ENCODE peak calls at places on chromosomes 7 and 10, in eight cellular contexts. One of them, this sample, is unnamed.

GRCh38 chr7:131952365-131952764 is 395.9 kb upstream of the PODXL start:
- DNase-seq in endothelial cell: no peak
- DNase-seq in GM12865: no peak
- DNase-seq in dorsolateral prefrontal cortex: peak; percentile 32
- DNase-seq in brain microvascular endothelial cell: no peak
- DNase-seq in fibroblast of mammary gland: no peak
- DNase-seq in heart right ventricle: no peak
- DNase-seq in cardiac fibroblast: no peak
- DNase-seq in this sample: no peak

GRCh38 chr10:125161570-125162139 is 1.3 kb upstream of the CTBP2 start:
- DNase-seq in heart right ventricle: no peak
- DNase-seq in dorsolateral prefrontal cortex: no peak
- DNase-seq in brain microvascular endothelial cell: no peak
- DNase-seq in cardiac fibroblast: peak; percentile 66
- DNase-seq in GM12865: peak; percentile 20
- DNase-seq in endothelial cell: peak; percentile 37
- DNase-seq in fibroblast of mammary gland: peak; percentile 59
- DNase-seq in this sample: peak; percentile 85

GRCh38 chr7:112079671-112080070 is 126.5 kb downstream of the DOCK4 start:
- DNase-seq in fibroblast of mammary gland: no peak
- DNase-seq in GM12865: no peak
- DNase-seq in dorsolateral prefrontal cortex: no peak
- DNase-seq in heart right ventricle: no peak
- DNase-seq in cardiac fibroblast: peak; percentile 51
- DNase-seq in endothelial cell: no peak
- DNase-seq in brain microvascular endothelial cell: peak; percentile 20
- DNase-seq in this sample: no peak

GRCh38 chr7:41696323-41696916 is 6.5 kb downstream of the INHBA start:
- DNase-seq in brain microvascular endothelial cell: peak; percentile 83
- DNase-seq in GM12865: peak; percentile 38
- DNase-seq in dorsolateral prefrontal cortex: peak; percentile 71
- DNase-seq in cardiac fibroblast: peak; percentile 93
- DNase-seq in endothelial cell: peak; percentile 76
- DNase-seq in heart right ventricle: peak; percentile 79
- DNase-seq in fibroblast of mammary gland: peak; percentile 92
- DNase-seq in this sample: peak; percentile 89

GRCh38 chr10:133528845-133529575 is 1.8 kb downstream of the CYP2E1 start:
- DNase-seq in GM12865: no peak
- DNase-seq in endothelial cell: peak; percentile 34
- DNase-seq in dorsolateral prefrontal cortex: no peak
- DNase-seq in heart right ventricle: no peak
- DNase-seq in fibroblast of mammary gland: peak; percentile 10
- DNase-seq in brain microvascular endothelial cell: peak; percentile 4
- DNase-seq in cardiac fibroblast: no peak
- DNase-seq in this sample: no peak

GRCh38 chr7:121302214-121302745 is 26.5 kb upstream of the WNT16 start:
- DNase-seq in fibroblast of mammary gland: peak; percentile 79
- DNase-seq in heart right ventricle: no peak
- DNase-seq in dorsolateral prefrontal cortex: no peak
- DNase-seq in brain microvascular endothelial cell: peak; percentile 83
- DNase-seq in endothelial cell: no peak
- DNase-seq in GM12865: peak; percentile 77
- DNase-seq in cardiac fibroblast: peak; percentile 83
- DNase-seq in this sample: no peak

GRCh38 chr7:138396251-138397070 is 63.6 kb upstream of the TRIM24 start:
- DNase-seq in fibroblast of mammary gland: no peak
- DNase-seq in brain microvascular endothelial cell: no peak
- DNase-seq in dorsolateral prefrontal cortex: no peak
- DNase-seq in endothelial cell: no peak
- DNase-seq in cardiac fibroblast: no peak
- DNase-seq in GM12865: peak; percentile 9
- DNase-seq in heart right ventricle: no peak
- DNase-seq in this sample: no peak

GRCh38 chr10:28569506-28570159 is 36.7 kb downstream of the WAC start:
- DNase-seq in dorsolateral prefrontal cortex: no peak
- DNase-seq in endothelial cell: no peak
- DNase-seq in cardiac fibroblast: peak; percentile 42
- DNase-seq in GM12865: no peak
- DNase-seq in heart right ventricle: no peak
- DNase-seq in fibroblast of mammary gland: peak; percentile 56
- DNase-seq in brain microvascular endothelial cell: peak; percentile 30
- DNase-seq in this sample: no peak

GRCh38 chr7:18770154-18770807 is 274.7 kb downstream of the HDAC9 start:
- DNase-seq in brain microvascular endothelial cell: peak; percentile 84
- DNase-seq in fibroblast of mammary gland: peak; percentile 91
- DNase-seq in heart right ventricle: no peak
- DNase-seq in dorsolateral prefrontal cortex: no peak
- DNase-seq in cardiac fibroblast: peak; percentile 89
- DNase-seq in endothelial cell: no peak
- DNase-seq in GM12865: no peak
- DNase-seq in this sample: no peak

GRCh38 chr7:101743995-101744360 is 73.4 kb upstream of the CUX1 start:
- DNase-seq in fibroblast of mammary gland: no peak
- DNase-seq in heart right ventricle: no peak
- DNase-seq in brain microvascular endothelial cell: no peak
- DNase-seq in GM12865: no peak
- DNase-seq in cardiac fibroblast: no peak
- DNase-seq in dorsolateral prefrontal cortex: no peak
- DNase-seq in endothelial cell: peak; percentile 15
- DNase-seq in this sample: no peak

GRCh38 chr10:51000976-51001375 is 73.3 kb upstream of the PRKG1 start:
- DNase-seq in brain microvascular endothelial cell: peak; percentile 65
- DNase-seq in fibroblast of mammary gland: peak; percentile 36
- DNase-seq in heart right ventricle: peak; percentile 40
- DNase-seq in GM12865: no peak
- DNase-seq in dorsolateral prefrontal cortex: no peak
- DNase-seq in endothelial cell: no peak
- DNase-seq in cardiac fibroblast: peak; percentile 81
- DNase-seq in this sample: no peak

GRCh38 chr7:41148521-41148951 is 554.4 kb downstream of the INHBA start:
- DNase-seq in cardiac fibroblast: peak; percentile 94
- DNase-seq in GM12865: no peak
- DNase-seq in fibroblast of mammary gland: peak; percentile 96
- DNase-seq in heart right ventricle: no peak
- DNase-seq in endothelial cell: no peak
- DNase-seq in brain microvascular endothelial cell: peak; percentile 82
- DNase-seq in dorsolateral prefrontal cortex: no peak
- DNase-seq in this sample: no peak

GRCh38 chr7:30136339-30136738 is 1.6 kb downstream of the MTURN start:
- DNase-seq in fibroblast of mammary gland: no peak
- DNase-seq in brain microvascular endothelial cell: no peak
- DNase-seq in cardiac fibroblast: no peak
- DNase-seq in heart right ventricle: no peak
- DNase-seq in GM12865: no peak
- DNase-seq in dorsolateral prefrontal cortex: no peak
- DNase-seq in endothelial cell: no peak
- DNase-seq in this sample: no peak

GRCh38 chr10:69863580-69863979 is 61.9 kb downstream of the COL13A1 start:
- DNase-seq in cardiac fibroblast: peak; percentile 59
- DNase-seq in GM12865: no peak
- DNase-seq in endothelial cell: no peak
- DNase-seq in fibroblast of mammary gland: peak; percentile 54
- DNase-seq in brain microvascular endothelial cell: peak; percentile 41
- DNase-seq in dorsolateral prefrontal cortex: no peak
- DNase-seq in heart right ventricle: no peak
- DNase-seq in this sample: no peak

GRCh38 chr10:79446451-79447020 is 1.1 kb upstream of the ZCCHC24 start:
- DNase-seq in GM12865: no peak
- DNase-seq in heart right ventricle: peak; percentile 79
- DNase-seq in cardiac fibroblast: no peak
- DNase-seq in fibroblast of mammary gland: peak; percentile 48
- DNase-seq in dorsolateral prefrontal cortex: no peak
- DNase-seq in endothelial cell: peak; percentile 60
- DNase-seq in brain microvascular endothelial cell: no peak
- DNase-seq in this sample: no peak

GRCh38 chr7:1346851-1347250 is 112.4 kb downstream of the MICALL2 start:
- DNase-seq in endothelial cell: no peak
- DNase-seq in fibroblast of mammary gland: no peak
- DNase-seq in cardiac fibroblast: no peak
- DNase-seq in dorsolateral prefrontal cortex: no peak
- DNase-seq in heart right ventricle: no peak
- DNase-seq in brain microvascular endothelial cell: no peak
- DNase-seq in GM12865: no peak
- DNase-seq in this sample: no peak

GRCh38 chr10:3745582-3745981 is 39.4 kb downstream of the KLF6 start:
- DNase-seq in fibroblast of mammary gland: no peak
- DNase-seq in dorsolateral prefrontal cortex: no peak
- DNase-seq in heart right ventricle: no peak
- DNase-seq in endothelial cell: no peak
- DNase-seq in cardiac fibroblast: no peak
- DNase-seq in brain microvascular endothelial cell: no peak
- DNase-seq in GM12865: no peak
- DNase-seq in this sample: peak; percentile 36

GRCh38 chr7:23713285-23714235 is 3.5 kb downstream of the STK31 start:
- DNase-seq in fibroblast of mammary gland: peak; percentile 57
- DNase-seq in dorsolateral prefrontal cortex: no peak
- DNase-seq in heart right ventricle: no peak
- DNase-seq in endothelial cell: no peak
- DNase-seq in GM12865: no peak
- DNase-seq in cardiac fibroblast: peak; percentile 90
- DNase-seq in brain microvascular endothelial cell: peak; percentile 75
- DNase-seq in this sample: no peak

GRCh38 chr7:92722541-92722940 is 113.8 kb downstream of the CDK6 start:
- DNase-seq in brain microvascular endothelial cell: no peak
- DNase-seq in GM12865: no peak
- DNase-seq in endothelial cell: no peak
- DNase-seq in fibroblast of mammary gland: no peak
- DNase-seq in heart right ventricle: no peak
- DNase-seq in cardiac fibroblast: peak; percentile 36
- DNase-seq in dorsolateral prefrontal cortex: no peak
- DNase-seq in this sample: no peak

GRCh38 chr7:25066253-25066652 is 58.8 kb downstream of the CYCS start:
- DNase-seq in brain microvascular endothelial cell: no peak
- DNase-seq in cardiac fibroblast: no peak
- DNase-seq in heart right ventricle: no peak
- DNase-seq in endothelial cell: no peak
- DNase-seq in GM12865: no peak
- DNase-seq in dorsolateral prefrontal cortex: no peak
- DNase-seq in fibroblast of mammary gland: no peak
- DNase-seq in this sample: no peak

GRCh38 chr10:84049300-84050015 is 89.9 kb upstream of the GHITM start:
- DNase-seq in brain microvascular endothelial cell: no peak
- DNase-seq in endothelial cell: no peak
- DNase-seq in GM12865: no peak
- DNase-seq in fibroblast of mammary gland: no peak
- DNase-seq in dorsolateral prefrontal cortex: no peak
- DNase-seq in heart right ventricle: no peak
- DNase-seq in cardiac fibroblast: no peak
- DNase-seq in this sample: no peak
- TF ChIP-seq CTCF in brain microvascular endothelial cell: no peak
- TF ChIP-seq CTCF in endothelial cell: no peak
- TF ChIP-seq CTCF in GM12865: no peak
- TF ChIP-seq CTCF in fibroblast of mammary gland: no peak
- TF ChIP-seq CTCF in dorsolateral prefrontal cortex: no peak
- TF ChIP-seq CTCF in heart right ventricle: no peak
- TF ChIP-seq CTCF in cardiac fibroblast: no peak
- TF ChIP-seq CTCF in this sample: no peak

DNA sequence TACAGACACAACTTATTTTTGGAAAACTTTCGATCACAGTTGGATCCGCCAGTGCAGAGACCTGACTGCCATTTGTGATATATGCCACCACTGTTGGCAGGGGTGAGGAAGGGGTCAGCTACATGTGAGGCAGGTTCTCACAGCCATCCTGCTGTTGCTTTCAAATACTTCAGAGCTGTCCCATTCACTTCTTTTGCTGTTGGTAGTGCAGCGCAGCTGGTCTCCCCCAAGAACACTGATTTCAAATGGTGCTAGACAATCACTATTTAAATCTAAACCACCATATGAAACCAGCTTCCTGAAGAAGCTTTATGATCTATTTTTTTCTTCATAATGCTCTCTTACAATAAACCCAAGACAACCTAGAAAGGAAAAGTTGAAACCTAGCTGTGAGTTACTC is 143.2 kb upstream of the KLF14 start:
- DNase-seq in fibroblast of mammary gland: no peak
- DNase-seq in cardiac fibroblast: no peak
- DNase-seq in GM12865: no peak
- DNase-seq in dorsolateral prefrontal cortex: no peak
- DNase-seq in endothelial cell: no peak
- DNase-seq in heart right ventricle: no peak
- DNase-seq in brain microvascular endothelial cell: no peak
- DNase-seq in this sample: no peak
- TF ChIP-seq CTCF in fibroblast of mammary gland: no peak
- TF ChIP-seq CTCF in cardiac fibroblast: no peak
- TF ChIP-seq CTCF in GM12865: no peak
- TF ChIP-seq CTCF in dorsolateral prefrontal cortex: no peak
- TF ChIP-seq CTCF in endothelial cell: no peak
- TF ChIP-seq CTCF in heart right ventricle: no peak
- TF ChIP-seq CTCF in brain microvascular endothelial cell: no peak
- TF ChIP-seq CTCF in this sample: no peak

DNA sequence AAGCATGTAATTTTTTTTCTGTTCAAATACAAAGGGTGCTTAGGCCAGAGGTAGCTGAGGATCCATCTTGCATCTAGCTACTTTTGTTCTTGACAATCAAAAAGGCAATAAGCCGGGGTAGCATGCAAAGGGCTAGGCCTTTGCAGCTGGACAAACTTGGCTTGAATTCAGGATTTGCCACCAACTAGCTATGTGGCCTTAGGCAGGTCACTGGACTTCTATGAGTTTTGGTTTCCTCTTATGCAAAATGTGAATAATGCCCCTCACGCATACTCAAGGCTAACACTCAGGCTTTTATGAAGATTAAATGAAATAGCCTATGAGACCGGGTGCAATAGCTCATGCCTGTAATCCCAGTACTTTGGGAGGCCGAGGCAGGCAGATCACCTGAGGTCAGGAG is 19.3 kb downstream of the GFRA1 start:
- DNase-seq in fibroblast of mammary gland: no peak
- DNase-seq in cardiac fibroblast: no peak
- DNase-seq in dorsolateral prefrontal cortex: no peak
- DNase-seq in brain microvascular endothelial cell: no peak
- DNase-seq in endothelial cell: no peak
- DNase-seq in GM12865: no peak
- DNase-seq in heart right ventricle: no peak
- DNase-seq in this sample: no peak
- TF ChIP-seq CTCF in fibroblast of mammary gland: no peak
- TF ChIP-seq CTCF in cardiac fibroblast: no peak
- TF ChIP-seq CTCF in dorsolateral prefrontal cortex: no peak
- TF ChIP-seq CTCF in brain microvascular endothelial cell: no peak
- TF ChIP-seq CTCF in endothelial cell: no peak
- TF ChIP-seq CTCF in GM12865: no peak
- TF ChIP-seq CTCF in heart right ventricle: no peak
- TF ChIP-seq CTCF in this sample: no peak

DNA sequence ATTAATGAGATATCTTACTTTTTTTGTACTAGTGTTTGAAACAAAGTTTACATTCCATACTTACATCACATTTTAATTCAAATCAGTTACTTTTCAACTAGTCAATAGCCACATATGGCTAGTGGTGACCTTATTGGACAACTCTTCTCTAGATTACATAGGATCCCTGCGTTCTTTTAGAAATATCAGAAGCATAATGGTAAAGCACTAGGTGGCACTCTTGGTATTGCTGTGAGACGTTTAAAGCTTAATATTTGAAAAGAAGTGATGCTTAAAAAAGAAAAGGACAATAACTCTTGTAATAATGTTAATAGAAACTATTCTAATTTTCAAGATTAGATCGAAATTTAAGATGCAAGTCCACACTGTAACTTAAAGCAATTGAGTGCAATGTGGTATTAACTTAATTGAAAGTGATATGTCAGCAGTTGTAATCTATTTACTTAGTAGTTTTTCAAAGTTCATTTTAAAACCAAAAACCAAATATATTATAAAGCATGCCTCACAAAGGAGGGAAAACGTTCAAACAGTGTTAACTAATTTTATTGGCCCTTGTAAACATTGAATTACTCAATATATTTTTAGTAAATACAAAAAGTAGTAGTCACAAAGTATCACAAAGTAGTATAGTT is 339.1 kb downstream of the ATRNL1 start:
- DNase-seq in dorsolateral prefrontal cortex: no peak
- DNase-seq in GM12865: peak; percentile 7
- DNase-seq in heart right ventricle: no peak
- DNase-seq in fibroblast of mammary gland: peak; percentile 7
- DNase-seq in endothelial cell: no peak
- DNase-seq in brain microvascular endothelial cell: peak; percentile 9
- DNase-seq in cardiac fibroblast: peak; percentile 19
- DNase-seq in this sample: no peak
- TF ChIP-seq CTCF in dorsolateral prefrontal cortex: no peak
- TF ChIP-seq CTCF in GM12865: peak; percentile 18
- TF ChIP-seq CTCF in heart right ventricle: no peak
- TF ChIP-seq CTCF in fibroblast of mammary gland: peak; percentile 24
- TF ChIP-seq CTCF in endothelial cell: no peak
- TF ChIP-seq CTCF in brain microvascular endothelial cell: peak; percentile 49
- TF ChIP-seq CTCF in cardiac fibroblast: no peak
- TF ChIP-seq CTCF in this sample: peak; percentile 77